ENCODE peak calls at places on chromosomes 1 and 21, in six cellular contexts. D is H1, H is A549, P is K562, Z is endothelial cell of umbilical vein, N is HepG2. L is an unnamed sample.

GRCh38 chr1:233790662-233791371 is 113.7 kb upstream of the SLC35F3 start:
- DNase-seq in D (peak), H (peak), P (peak), Z (peak), N (peak), L (peak)

GRCh38 chr1:51636765-51637522 is 20.1 kb downstream of the OSBPL9 start:
- DNase-seq in D (no peak), H (peak), P (no peak), Z (peak), N (no peak), L (no peak)

GRCh38 chr1:85555867-85556577 is 24.5 kb upstream of the CCN1 start:
- DNase-seq in D (no peak), H (no peak), P (no peak), Z (no peak), N (no peak), L (no peak)

GRCh38 chr1:111407297-111407696 is 20.2 kb downstream of the OVGP1 start:
- DNase-seq in D (no peak), H (no peak), P (no peak), Z (no peak), N (no peak), L (no peak)

GRCh38 chr21:21383126-21383525 is 384.9 kb downstream of the NCAM2 start:
- DNase-seq in D (no peak), H (no peak), P (no peak), Z (no peak), N (no peak), L (no peak)

GRCh38 chr1:43830802-43831201 is 102.8 kb upstream of the ARTN start:
- DNase-seq in D (no peak), H (no peak), P (no peak), Z (no peak), N (no peak), L (no peak)

GRCh38 chr1:109640285-109640865 is 15.5 kb upstream of the GSTM4 start:
- DNase-seq in D (peak), H (peak), P (peak), Z (peak), N (peak), L (peak)

GRCh38 chr1:2052096-2052569 is 1.9 kb downstream of the PRKCZ start:
- DNase-seq in D (no peak), H (no peak), P (no peak), Z (no peak), N (no peak), L (no peak)

GRCh38 chr1:30809514-30810263 is 52.1 kb upstream of the LAPTM5 start:
- DNase-seq in D (no peak), H (no peak), P (peak), Z (peak), N (no peak), L (no peak)

GRCh38 chr1:166925791-166926483 is 49.4 kb downstream of the ILDR2 start:
- DNase-seq in D (no peak), H (no peak), P (no peak), Z (no peak), N (peak), L (no peak)

GRCh38 chr1:110235839-110236682 is 25.9 kb downstream of the KCNC4 start:
- DNase-seq in D (no peak), H (peak), P (peak), Z (peak), N (no peak), L (no peak)

GRCh38 chr1:107480548-107480947 is 339.7 kb downstream of the NTNG1 start:
- DNase-seq in D (no peak), H (no peak), P (no peak), Z (no peak), N (no peak), L (no peak)

GRCh38 chr1:186022184-186022583 is 288.0 kb downstream of the HMCN1 start:
- DNase-seq in D (no peak), H (no peak), P (no peak), Z (no peak), N (no peak), L (no peak)

GRCh38 chr1:7153464-7153863 is 368.2 kb downstream of the CAMTA1 start:
- DNase-seq in D (no peak), H (no peak), P (no peak), Z (no peak), N (no peak), L (peak)

GRCh38 chr1:6961289-6961688 is 176.0 kb downstream of the CAMTA1 start:
- DNase-seq in D (no peak), H (no peak), P (no peak), Z (no peak), N (no peak), L (no peak)

GRCh38 chr1:147171399-147172167 is 687 bp downstream of the PRKAB2 start:
- DNase-seq in D (no peak), H (peak), P (peak), Z (peak), N (no peak), L (no peak)

GRCh38 chr1:52413410-52414104 is 9.2 kb downstream of the PRPF38A start:
- DNase-seq in D (no peak), H (no peak), P (no peak), Z (no peak), N (no peak), L (no peak)

GRCh38 chr1:204087893-204088528 is 15.1 kb downstream of the SOX13 start:
- DNase-seq in D (no peak), H (no peak), P (no peak), Z (no peak), N (no peak), L (no peak)

GRCh38 chr1:206470692-206471414 is 577 bp downstream of the IKBKE start:
- DNase-seq in D (peak), H (no peak), P (peak), Z (peak), N (peak), L (peak)
- TF ChIP-seq JUN in D (no peak), H (no peak), P (no peak), Z (no peak), N (no peak), L (no peak)

GRCh38 chr1:225897595-225898514 is 8.9 kb upstream of the LEFTY1 start:
- DNase-seq in D (no peak), H (no peak), P (no peak), Z (no peak), N (peak), L (no peak)
- TF ChIP-seq JUN in D (no peak), H (no peak), P (no peak), Z (no peak), N (no peak), L (no peak)

GRCh38 chr1:14803002-14803789 is 204.7 kb downstream of the KAZN start:
- DNase-seq in D (no peak), H (no peak), P (no peak), Z (no peak), N (no peak), L (no peak)
- TF ChIP-seq JUN in D (no peak), H (no peak), P (no peak), Z (no peak), N (no peak), L (no peak)

GRCh38 chr1:232038704-232039103 is 412.1 kb downstream of the DISC1 start:
- DNase-seq in D (no peak), H (no peak), P (no peak), Z (peak), N (no peak), L (no peak)
- TF ChIP-seq JUN in D (no peak), H (no peak), P (no peak), Z (no peak), N (no peak), L (no peak)

GRCh38 chr1:8315573-8316475 is 2.1 kb upstream of the SLC45A1 start:
- DNase-seq in D (peak), H (peak), P (no peak), Z (no peak), N (peak), L (peak)

GRCh38 chr1:8321612-8322011 is 3.7 kb downstream of the SLC45A1 start:
- DNase-seq in D (no peak), H (no peak), P (no peak), Z (no peak), N (no peak), L (no peak)

GRCh38 chr1:8314346-8315280 is 3.3 kb upstream of the SLC45A1 start:
- DNase-seq in D (peak), H (peak), P (peak), Z (peak), N (peak), L (peak)

GRCh38 chr1:8317647-8318360 is at the start of gene SLC45A1:
- DNase-seq in D (peak), H (peak), P (peak), Z (peak), N (no peak), L (peak)

GRCh38 chr1:8318436-8318835 is 522 bp downstream of the SLC45A1 start:
- DNase-seq in D (no peak), H (no peak), P (no peak), Z (no peak), N (no peak), L (peak)
- TF ChIP-seq JUN in D (no peak), H (no peak), P (no peak), Z (no peak), N (no peak), L (no peak)

GRCh38 chr1:159444507-159444906 is 5.0 kb downstream of the OR10J1 start:
- DNase-seq in D (no peak), H (no peak), P (no peak), Z (no peak), N (no peak), L (no peak)
- TF ChIP-seq JUN in D (no peak), H (no peak), P (no peak), Z (no peak), N (no peak), L (no peak)

GRCh38 chr1:9993571-9994075 is 3.4 kb upstream of the RBP7 start:
- DNase-seq in D (no peak), H (no peak), P (no peak), Z (no peak), N (no peak), L (no peak)

GRCh38 chr1:10001016-10001665 is 4.1 kb downstream of the RBP7 start:
- DNase-seq in D (no peak), H (no peak), P (no peak), Z (no peak), N (no peak), L (no peak)

GRCh38 chr1:9990944-9991343 is 6.1 kb upstream of the RBP7 start:
- DNase-seq in D (no peak), H (no peak), P (no peak), Z (peak), N (no peak), L (no peak)

GRCh38 chr1:9992910-9993309 is 4.1 kb upstream of the RBP7 start:
- DNase-seq in D (no peak), H (no peak), P (no peak), Z (no peak), N (no peak), L (no peak)

GRCh38 chr1:9996624-9997582 is at the start of gene RBP7:
- DNase-seq in D (peak), H (peak), P (peak), Z (no peak), N (no peak), L (peak)
- TF ChIP-seq JUN in D (no peak), H (no peak), P (no peak), Z (no peak), N (no peak), L (no peak)

DNA sequence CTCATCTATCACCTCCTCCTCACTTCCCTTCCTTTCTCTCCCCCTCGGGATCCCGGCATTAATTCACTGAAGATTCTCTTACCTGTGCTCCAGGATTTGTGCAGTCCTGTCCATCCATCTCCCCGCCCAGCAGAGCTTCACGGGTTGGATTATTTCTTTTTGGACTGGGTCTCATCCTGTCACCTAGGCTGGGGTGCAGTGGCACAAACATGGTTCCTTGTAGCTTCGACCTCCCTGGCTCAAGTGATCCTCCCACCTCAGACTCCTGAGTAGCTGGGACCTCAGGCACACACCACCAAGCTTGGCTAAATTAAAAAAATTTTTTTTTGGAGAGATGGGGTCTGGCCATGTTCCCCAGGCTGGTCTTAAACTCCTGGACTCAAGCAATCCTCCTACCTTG is 12.3 kb upstream of the CSF3R start:
- DNase-seq in D (no peak), H (no peak), P (no peak), Z (no peak), N (no peak), L (no peak)
- TF ChIP-seq JUN in D (no peak), H (no peak), P (no peak), Z (no peak), N (no peak), L (no peak)

GRCh38 chr1:173758980-173759379 is 44.2 kb downstream of the KLHL20 start:
- DNase-seq in D (no peak), H (peak), P (no peak), Z (no peak), N (no peak), L (no peak)
- TF ChIP-seq JUN in D (no peak), H (no peak), P (no peak), Z (no peak), N (no peak), L (no peak)

GRCh38 chr1:210482936-210483642 is 154.4 kb downstream of the HHAT start:
- DNase-seq in D (no peak), H (no peak), P (no peak), Z (no peak), N (no peak), L (no peak)

GRCh38 chr1:210489491-210489890 is 160.8 kb downstream of the HHAT start:
- DNase-seq in D (no peak), H (no peak), P (no peak), Z (no peak), N (no peak), L (no peak)

GRCh38 chr1:210478820-210479219 is 150.1 kb downstream of the HHAT start:
- DNase-seq in D (no peak), H (no peak), P (no peak), Z (no peak), N (no peak), L (no peak)

GRCh38 chr1:210487021-210487420 is 158.3 kb downstream of the HHAT start:
- DNase-seq in D (no peak), H (no peak), P (no peak), Z (no peak), N (no peak), L (no peak)

DNA sequence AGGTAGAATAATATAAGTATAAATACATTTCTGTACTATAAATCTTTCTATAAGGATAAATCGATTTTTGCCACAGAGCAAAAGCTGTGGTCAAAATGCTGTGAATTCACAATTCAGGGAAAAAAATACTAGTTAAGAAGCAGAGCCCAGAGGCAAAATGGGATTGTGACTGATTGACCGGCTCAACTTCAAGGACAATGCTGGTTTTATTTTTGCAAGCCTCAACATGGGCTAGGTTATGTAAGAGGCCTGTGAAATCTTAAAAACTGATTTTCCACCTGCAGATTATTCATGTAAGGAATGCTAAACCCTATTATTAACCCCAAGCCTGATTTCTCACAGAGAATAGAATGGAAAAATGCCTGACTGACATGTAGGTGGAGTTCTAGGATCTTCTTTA is 155.1 kb downstream of the HHAT start:
- DNase-seq in D (no peak), H (no peak), P (no peak), Z (no peak), N (no peak), L (no peak)
- TF ChIP-seq JUN in D (no peak), H (no peak), P (no peak), Z (no peak), N (no peak), L (no peak)